ENCODE peak calls at places on chromosomes 7 and 10, in nine cellular contexts. Z is kidney glomerular epithelial cell; B is COLO829; Q is NCI-H1417; E is NCI-H1930; U is bronchial epithelial cell; I is stimulated activated CD4-positive, alpha-beta T cell treated with anti-CD3 and anti-CD28 coated beads, Interleukin-1b, Interleukin-23, amount 100 ng/mL, for 1 hour; S is hippocampal formation; R is kidney epithelial cell. K is an unnamed sample.

GRCh38 chr7:140446467-140446866 is 32.8 kb downstream of the MKRN1 start:
- DNase-seq in Q (no peak), S (no peak), Z (no peak), E (no peak), U (no peak), B (no peak), R (no peak), I (no peak), K (no peak)

GRCh38 chr10:11065567-11065966 is 47.9 kb downstream of the CELF2 start:
- DNase-seq in R (no peak), E (no peak), Q (no peak), B (no peak), I (no peak), S (no peak), Z (no peak), U (no peak), K (no peak)

GRCh38 chr10:43253461-43254198 is 13.2 kb downstream of the RASGEF1A start:
- DNase-seq in S (no peak), Q (no peak), Z (no peak), R (no peak), U (no peak), I (no peak), B (no peak), E (no peak), K (no peak)

GRCh38 chr7:99447943-99448342 is 9.2 kb downstream of the CPSF4 start:
- DNase-seq in Z (no peak), I (no peak), R (no peak), U (no peak), S (no peak), E (no peak), B (no peak), Q (no peak), K (peak)

GRCh38 chr10:93958834-93959233 is 34.9 kb upstream of the PLCE1 start:
- DNase-seq in R (no peak), S (no peak), U (no peak), E (no peak), Q (no peak), B (no peak), I (no peak), Z (no peak), K (no peak)

GRCh38 chr7:101832681-101833375 is 15.4 kb downstream of the CUX1 start:
- DNase-seq in R (no peak), B (no peak), E (no peak), I (no peak), S (no peak), Q (peak), Z (no peak), U (no peak), K (no peak)

GRCh38 chr7:24024689-24025088 is 259.3 kb upstream of the NPY start:
- DNase-seq in U (no peak), I (no peak), Q (no peak), S (no peak), E (no peak), R (no peak), B (no peak), Z (no peak), K (no peak)

GRCh38 chr10:99917963-99918825 is 91.6 kb downstream of the DNMBP start:
- DNase-seq in U (no peak), E (no peak), S (no peak), Q (peak), R (no peak), I (no peak), B (no peak), Z (peak), K (no peak)

GRCh38 chr10:78336402-78336791 is 302.7 kb downstream of the RPS24 start:
- DNase-seq in Z (no peak), R (peak), I (no peak), S (no peak), B (no peak), U (no peak), E (no peak), Q (no peak), K (no peak)

GRCh38 chr7:133887459-133887858 is 239.7 kb upstream of the LRGUK start:
- DNase-seq in R (no peak), I (no peak), Z (no peak), U (peak), S (no peak), B (no peak), E (peak), Q (peak), K (no peak)

GRCh38 chr7:148800677-148801076 is 83.4 kb downstream of the EZH2 start:
- DNase-seq in U (no peak), B (no peak), E (no peak), Z (no peak), Q (no peak), R (no peak), S (no peak), I (no peak), K (no peak)

GRCh38 chr7:151275813-151276577 is 27.5 kb upstream of the SMARCD3 start:
- DNase-seq in S (no peak), Z (no peak), B (no peak), I (no peak), Q (peak), E (no peak), U (no peak), R (no peak), K (no peak)

GRCh38 chr10:43226441-43226840 is 40.4 kb downstream of the RASGEF1A start:
- DNase-seq in B (no peak), Z (no peak), I (no peak), R (no peak), E (no peak), U (no peak), Q (no peak), S (no peak), K (no peak)

GRCh38 chr7:67614843-67615242 is 618.2 kb downstream of the TYW1 start:
- DNase-seq in R (no peak), I (no peak), Q (no peak), Z (no peak), B (no peak), S (no peak), E (no peak), U (no peak), K (no peak)

GRCh38 chr7:46933596-46933995 is 648.3 kb downstream of the TNS3 start:
- DNase-seq in I (no peak), U (peak), Q (peak), S (no peak), Z (no peak), R (no peak), E (peak), B (no peak), K (no peak)

GRCh38 chr10:126500866-126501265 is 112.6 kb upstream of the ADAM12 start:
- DNase-seq in R (no peak), Q (no peak), I (no peak), B (no peak), S (no peak), U (no peak), Z (peak), E (no peak), K (no peak)

GRCh38 chr10:69696073-69696731 is 66.2 kb downstream of the FAM241B start:
- DNase-seq in Z (peak), B (peak), S (no peak), I (no peak), E (no peak), Q (no peak), R (peak), U (peak), K (peak)

GRCh38 chr10:59857049-59857448 is 49.3 kb downstream of the CCDC6 start:
- DNase-seq in Q (no peak), S (no peak), E (no peak), I (no peak), U (no peak), R (no peak), B (no peak), Z (no peak), K (no peak)